ENCODE peak calls at places on chromosomes 11 and 22, in five cellular contexts. One of them, this sample, is unnamed.
A peak's percentile ranks its signal among the peaks of the same experiment; 100 is the strongest.

GRCh38 chr11:104573431-104573830 is 324.8 kb downstream of the CASP12 start:
- DNase-seq in HCT116: no peak
- DNase-seq in tibial artery: no peak
- DNase-seq in endodermal cell: no peak
- DNase-seq in uterus: no peak
- DNase-seq in this sample: no peak

GRCh38 chr11:45892856-45893255 is 7.4 kb downstream of the MAPK8IP1 start:
- DNase-seq in HCT116: no peak
- DNase-seq in endodermal cell: no peak
- DNase-seq in uterus: no peak
- DNase-seq in tibial artery: no peak
- DNase-seq in this sample: no peak

GRCh38 chr11:92979176-92979575 is 9.7 kb downstream of the MTNR1B start:
- DNase-seq in HCT116: no peak
- DNase-seq in uterus: no peak
- DNase-seq in tibial artery: no peak
- DNase-seq in endodermal cell: no peak
- DNase-seq in this sample: no peak

GRCh38 chr11:66443602-66444001 is 5.0 kb upstream of the MRPL11 start:
- DNase-seq in uterus: no peak
- DNase-seq in endodermal cell: no peak
- DNase-seq in HCT116: peak; percentile 19
- DNase-seq in tibial artery: no peak
- DNase-seq in this sample: no peak

GRCh38 chr22:31605851-31606585 is 56.0 kb downstream of the PISD start:
- DNase-seq in uterus: no peak
- DNase-seq in endodermal cell: no peak
- DNase-seq in HCT116: no peak
- DNase-seq in tibial artery: no peak
- DNase-seq in this sample: no peak

GRCh38 chr11:1867381-1867780 is 14.5 kb downstream of the LSP1 start:
- DNase-seq in HCT116: no peak
- DNase-seq in endodermal cell: no peak
- DNase-seq in tibial artery: no peak
- DNase-seq in uterus: no peak
- DNase-seq in this sample: no peak

GRCh38 chr11:121352301-121352891 is 59.8 kb downstream of the SC5D start:
- DNase-seq in tibial artery: no peak
- DNase-seq in uterus: no peak
- DNase-seq in endodermal cell: no peak
- DNase-seq in HCT116: no peak
- DNase-seq in this sample: no peak

GRCh38 chr11:62889484-62890437 is 9.1 kb downstream of the SLC3A2 start:
- DNase-seq in uterus: peak; percentile 60
- DNase-seq in tibial artery: no peak
- DNase-seq in HCT116: no peak
- DNase-seq in endodermal cell: peak; percentile 68
- DNase-seq in this sample: no peak

GRCh38 chr11:12543596-12544415 is 130.4 kb upstream of the TEAD1 start:
- DNase-seq in HCT116: no peak
- DNase-seq in uterus: no peak
- DNase-seq in tibial artery: no peak
- DNase-seq in endodermal cell: no peak
- DNase-seq in this sample: no peak

GRCh38 chr22:33908201-33909074 is 11.8 kb downstream of the LARGE1 start:
- DNase-seq in HCT116: no peak
- DNase-seq in tibial artery: no peak
- DNase-seq in endodermal cell: no peak
- DNase-seq in uterus: no peak
- DNase-seq in this sample: peak; percentile 31

GRCh38 chr22:49991907-49992533 is 20.5 kb downstream of the IL17REL start:
- DNase-seq in endodermal cell: no peak
- DNase-seq in uterus: no peak
- DNase-seq in HCT116: no peak
- DNase-seq in tibial artery: peak; percentile 12
- DNase-seq in this sample: no peak

GRCh38 chr11:126083829-126084607 is 21.4 kb upstream of the CDON start:
- DNase-seq in endodermal cell: no peak
- DNase-seq in uterus: no peak
- DNase-seq in tibial artery: no peak
- DNase-seq in HCT116: no peak
- DNase-seq in this sample: no peak

GRCh38 chr11:92670293-92670890 is 299.1 kb upstream of the MTNR1B start:
- DNase-seq in endodermal cell: no peak
- DNase-seq in tibial artery: no peak
- DNase-seq in uterus: no peak
- DNase-seq in HCT116: no peak
- DNase-seq in this sample: no peak

GRCh38 chr11:120977470-120977869 is 46.4 kb upstream of the TBCEL start:
- DNase-seq in HCT116: no peak
- DNase-seq in tibial artery: no peak
- DNase-seq in uterus: no peak
- DNase-seq in endodermal cell: no peak
- DNase-seq in this sample: no peak

GRCh38 chr11:57241311-57241972 is 4.4 kb upstream of the APLNR start:
- DNase-seq in tibial artery: no peak
- DNase-seq in endodermal cell: no peak
- DNase-seq in HCT116: no peak
- DNase-seq in uterus: no peak
- DNase-seq in this sample: no peak

GRCh38 chr11:67998150-67999045 is 5.5 kb downstream of the UNC93B1 start:
- DNase-seq in endodermal cell: peak; percentile 38
- DNase-seq in uterus: no peak
- DNase-seq in HCT116: no peak
- DNase-seq in tibial artery: no peak
- DNase-seq in this sample: no peak

GRCh38 chr11:59191095-59191494 is 19.2 kb downstream of the DTX4 start:
- DNase-seq in HCT116: no peak
- DNase-seq in endodermal cell: no peak
- DNase-seq in tibial artery: no peak
- DNase-seq in uterus: no peak
- DNase-seq in this sample: no peak

GRCh38 chr11:16669799-16670415 is 68.5 kb upstream of the C11orf58 start:
- DNase-seq in endodermal cell: peak; percentile 87
- DNase-seq in HCT116: peak; percentile 34
- DNase-seq in uterus: no peak
- DNase-seq in tibial artery: no peak
- DNase-seq in this sample: no peak

GRCh38 chr22:19766506-19767426 is 6.2 kb downstream of the TBX1 start:
- DNase-seq in tibial artery: peak; percentile 57
- DNase-seq in endodermal cell: peak; percentile 80
- DNase-seq in uterus: no peak
- DNase-seq in HCT116: peak; percentile 50
- DNase-seq in this sample: peak; percentile 73

GRCh38 chr11:41836426-41836825 is 377.0 kb upstream of the LRRC4C start:
- DNase-seq in HCT116: no peak
- DNase-seq in uterus: no peak
- DNase-seq in tibial artery: no peak
- DNase-seq in endodermal cell: no peak
- DNase-seq in this sample: no peak

GRCh38 chr11:709109-709997 is 3.3 kb downstream of the EPS8L2 start:
- DNase-seq in endodermal cell: no peak
- DNase-seq in uterus: no peak
- DNase-seq in tibial artery: no peak
- DNase-seq in HCT116: no peak
- DNase-seq in this sample: no peak

DNA sequence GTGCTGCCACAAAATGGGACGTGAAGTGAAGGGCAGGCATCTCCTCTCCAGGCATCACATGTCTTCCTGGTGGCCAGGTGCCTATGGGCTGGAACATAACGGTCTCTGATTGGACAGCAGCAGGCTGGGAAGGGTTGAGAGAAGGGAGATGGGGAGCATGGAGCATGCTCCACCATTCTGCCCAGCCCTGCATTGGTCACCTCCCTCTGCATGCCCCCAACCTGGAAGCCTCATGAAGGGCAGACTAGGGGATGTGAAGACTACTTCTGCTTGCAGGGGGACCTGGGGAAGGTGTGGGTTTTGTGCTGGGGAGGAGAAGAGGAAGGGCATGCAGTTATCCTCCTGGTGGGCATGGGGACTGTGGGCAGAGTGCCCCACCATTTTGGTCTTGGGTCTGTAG is 782.2 kb downstream of the TBC1D22A start:
- DNase-seq in HCT116: no peak
- DNase-seq in uterus: no peak
- DNase-seq in endodermal cell: no peak
- DNase-seq in tibial artery: no peak
- DNase-seq in this sample: peak; percentile 33
- H3K9me3 ChIP-seq in HCT116: no peaks in the 10 kb centered on the region
- H3K9me3 ChIP-seq in uterus: no peaks in the 10 kb centered on the region
- H3K9me3 ChIP-seq in endodermal cell: peaks cover 23% of the 10 kb centered on the region
- H3K9me3 ChIP-seq in tibial artery: peaks cover 3% of the 10 kb centered on the region
- H3K9me3 ChIP-seq in this sample: no peaks in the 10 kb centered on the region

GRCh38 chr22:22770881-22771280 is 116.7 kb upstream of the IGLL5 start:
- DNase-seq in uterus: no peak
- DNase-seq in tibial artery: no peak
- DNase-seq in HCT116: no peak
- DNase-seq in endodermal cell: no peak
- DNase-seq in this sample: no peak

GRCh38 chr22:22769434-22770279 is 118.0 kb upstream of the IGLL5 start:
- DNase-seq in HCT116: no peak
- DNase-seq in tibial artery: no peak
- DNase-seq in uterus: no peak
- DNase-seq in endodermal cell: no peak
- DNase-seq in this sample: no peak

GRCh38 chr22:22767876-22768602 is 119.6 kb upstream of the IGLL5 start:
- DNase-seq in HCT116: no peak
- DNase-seq in endodermal cell: peak; percentile 86
- DNase-seq in tibial artery: no peak
- DNase-seq in uterus: no peak
- DNase-seq in this sample: no peak

GRCh38 chr22:22770280-22770871 is 117.2 kb upstream of the IGLL5 start:
- DNase-seq in endodermal cell: peak; percentile 95
- DNase-seq in tibial artery: no peak
- DNase-seq in uterus: no peak
- DNase-seq in HCT116: no peak
- DNase-seq in this sample: no peak

DNA sequence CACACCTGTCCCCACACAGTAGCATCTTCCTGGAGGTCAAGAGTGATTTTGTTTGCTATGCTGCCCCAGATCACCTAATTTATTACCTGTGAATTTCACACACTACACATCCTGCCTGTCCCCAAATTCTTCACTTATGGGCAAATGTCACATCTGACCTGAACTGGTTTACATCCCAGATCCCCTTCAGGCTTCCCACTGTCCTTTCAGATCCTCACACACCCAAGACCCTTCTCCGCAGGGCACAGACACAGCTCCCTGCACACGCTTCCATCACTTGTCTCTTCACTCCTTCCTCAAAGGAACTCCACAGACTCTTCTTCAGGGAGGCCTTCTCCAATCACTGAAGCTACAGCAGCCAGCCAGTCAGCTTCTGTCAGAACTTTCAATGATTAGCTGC is 118.7 kb upstream of the IGLL5 start:
- DNase-seq in uterus: no peak
- DNase-seq in tibial artery: no peak
- DNase-seq in HCT116: no peak
- DNase-seq in endodermal cell: no peak
- DNase-seq in this sample: no peak
- TF ChIP-seq CTCF in uterus: no peak
- TF ChIP-seq CTCF in tibial artery: no peak
- TF ChIP-seq CTCF in HCT116: no peak
- TF ChIP-seq CTCF in endodermal cell: no peak
- TF ChIP-seq CTCF in this sample: no peak

GRCh38 chr22:48918585-48919186 is 909.0 kb downstream of the BRD1 start:
- DNase-seq in tibial artery: no peak
- DNase-seq in HCT116: no peak
- DNase-seq in uterus: no peak
- DNase-seq in endodermal cell: no peak
- DNase-seq in this sample: no peak
- H3K9me3 ChIP-seq in tibial artery: no peaks in the 10 kb centered on the region
- H3K9me3 ChIP-seq in HCT116: no peaks in the 10 kb centered on the region
- H3K9me3 ChIP-seq in uterus: no peaks in the 10 kb centered on the region
- H3K9me3 ChIP-seq in endodermal cell: peaks cover 17% of the 10 kb centered on the region
- H3K9me3 ChIP-seq in this sample: no peaks in the 10 kb centered on the region

GRCh38 chr22:42396621-42397331 is 35.4 kb downstream of the NFAM1 start:
- DNase-seq in uterus: no peak
- DNase-seq in HCT116: peak; percentile 3
- DNase-seq in tibial artery: peak; percentile 66
- DNase-seq in endodermal cell: no peak
- DNase-seq in this sample: no peak
- TF ChIP-seq CTCF in uterus: no peak
- TF ChIP-seq CTCF in HCT116: peak; percentile 38
- TF ChIP-seq CTCF in tibial artery: no peak
- TF ChIP-seq CTCF in endodermal cell: peak; percentile 51
- TF ChIP-seq CTCF in this sample: peak; percentile 9

DNA sequence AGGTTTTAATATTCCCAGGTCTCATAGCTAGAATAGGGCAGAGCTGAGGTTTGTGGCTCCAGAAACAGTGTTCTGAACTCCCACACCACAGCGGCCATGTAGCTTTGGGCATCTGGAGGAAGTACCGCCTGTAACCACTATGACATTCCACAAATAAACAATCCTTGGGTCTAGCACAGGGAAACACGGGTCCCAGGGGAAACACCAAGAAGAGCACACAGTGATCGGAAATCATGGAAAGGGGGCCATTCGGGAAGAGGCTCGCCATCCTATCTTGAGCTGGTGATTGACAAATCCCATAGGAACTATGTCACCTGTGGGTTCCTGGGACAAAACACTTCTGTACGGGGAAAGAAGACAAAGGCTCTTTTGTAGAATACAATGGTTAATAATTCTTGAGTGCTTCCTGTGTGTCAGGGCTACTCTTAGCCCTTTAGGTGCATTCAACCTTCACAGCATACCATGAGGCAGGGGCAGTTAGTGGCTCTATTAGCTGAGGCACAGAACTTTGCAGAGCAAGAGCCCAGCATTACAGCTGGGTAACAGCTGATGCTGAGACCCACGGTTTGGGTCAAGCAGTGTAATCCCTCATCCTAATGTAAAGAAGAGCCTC is 514.2 kb downstream of the NTM start:
- DNase-seq in uterus: no peak
- DNase-seq in tibial artery: no peak
- DNase-seq in HCT116: no peak
- DNase-seq in endodermal cell: no peak
- DNase-seq in this sample: no peak
- H3K9me3 ChIP-seq in uterus: no peaks in the 10 kb centered on the region
- H3K9me3 ChIP-seq in tibial artery: no peaks in the 10 kb centered on the region
- H3K9me3 ChIP-seq in HCT116: no peaks in the 10 kb centered on the region
- H3K9me3 ChIP-seq in endodermal cell: no peaks in the 10 kb centered on the region
- H3K9me3 ChIP-seq in this sample: no peaks in the 10 kb centered on the region

GRCh38 chr22:43955040-43955882 is at the start of gene SAMM50:
- DNase-seq in HCT116: peak; percentile 81
- DNase-seq in endodermal cell: peak; percentile 96
- DNase-seq in uterus: peak; percentile 88
- DNase-seq in tibial artery: peak; percentile 93
- DNase-seq in this sample: peak; percentile 71
- TF ChIP-seq CTCF in HCT116: no peak
- TF ChIP-seq CTCF in endodermal cell: no peak
- TF ChIP-seq CTCF in uterus: no peak
- TF ChIP-seq CTCF in tibial artery: no peak
- TF ChIP-seq CTCF in this sample: no peak

DNA sequence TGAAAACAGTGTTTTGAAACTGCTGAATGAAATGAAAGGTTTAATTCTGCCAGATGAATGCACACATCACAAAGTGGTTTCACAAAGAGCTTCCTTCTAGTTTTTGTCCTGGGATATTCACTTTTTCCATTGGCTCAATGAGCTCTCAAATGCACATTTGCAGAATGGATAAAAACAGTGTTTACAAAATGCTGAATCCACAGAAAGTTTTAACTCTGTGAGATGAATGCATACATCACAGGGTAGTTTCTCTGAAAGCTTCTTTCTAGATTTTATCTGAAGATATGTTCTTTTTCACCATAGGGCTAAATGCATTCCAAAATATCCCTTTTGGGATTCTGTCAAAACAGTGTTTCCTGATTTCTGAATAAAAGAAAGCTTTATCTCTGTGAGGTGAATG is 237.6 kb downstream of the OR4A5 start:
- DNase-seq in endodermal cell: no peak
- DNase-seq in uterus: no peak
- DNase-seq in HCT116: no peak
- DNase-seq in tibial artery: no peak
- DNase-seq in this sample: no peak
- H3K9me3 ChIP-seq in endodermal cell: peaks cover 78% of the 10 kb centered on the region
- H3K9me3 ChIP-seq in uterus: no peaks in the 10 kb centered on the region
- H3K9me3 ChIP-seq in HCT116: peaks cover 22% of the 10 kb centered on the region
- H3K9me3 ChIP-seq in tibial artery: no peaks in the 10 kb centered on the region
- H3K9me3 ChIP-seq in this sample: peaks cover 47% of the 10 kb centered on the region